ENCODE peak calls at places on chromosome 2, in eight cellular contexts. One of them, this sample, is unnamed.

GRCh38 chr2:97011977-97012569 is 25.7 kb upstream of the FAM178B start:
- DNase-seq in AG10803: peak; percentile 75
- DNase-seq in GM23338: peak; percentile 69
- DNase-seq in H9: no peak
- DNase-seq in stimulated activated CD4-positive, alpha-beta T cell treated with anti-CD3 and anti-CD28 coated beads, Interleukin-15, amount 100 ng/mL, for 1 hour: no peak
- DNase-seq in cardiac muscle cell: peak; percentile 52
- DNase-seq in progenitor cell of endocrine pancreas: no peak
- DNase-seq in stimulated activated naive CD4-positive, alpha-beta T cell: peak; percentile 63
- DNase-seq in this sample: peak; percentile 56

GRCh38 chr2:188570365-188570764 is 278.7 kb downstream of the GULP1 start:
- DNase-seq in AG10803: peak; percentile 13
- DNase-seq in cardiac muscle cell: no peak
- DNase-seq in stimulated activated CD4-positive, alpha-beta T cell treated with anti-CD3 and anti-CD28 coated beads, Interleukin-15, amount 100 ng/mL, for 1 hour: no peak
- DNase-seq in progenitor cell of endocrine pancreas: no peak
- DNase-seq in H9: no peak
- DNase-seq in GM23338: no peak
- DNase-seq in stimulated activated naive CD4-positive, alpha-beta T cell: no peak
- DNase-seq in this sample: no peak

GRCh38 chr2:176418768-176419167 is 149.5 kb downstream of the MTX2 start:
- DNase-seq in stimulated activated naive CD4-positive, alpha-beta T cell: no peak
- DNase-seq in stimulated activated CD4-positive, alpha-beta T cell treated with anti-CD3 and anti-CD28 coated beads, Interleukin-15, amount 100 ng/mL, for 1 hour: no peak
- DNase-seq in H9: no peak
- DNase-seq in GM23338: no peak
- DNase-seq in progenitor cell of endocrine pancreas: no peak
- DNase-seq in AG10803: peak; percentile 25
- DNase-seq in cardiac muscle cell: no peak
- DNase-seq in this sample: no peak

GRCh38 chr2:134602666-134603065 is 116.1 kb downstream of the TMEM163 start:
- DNase-seq in stimulated activated naive CD4-positive, alpha-beta T cell: no peak
- DNase-seq in progenitor cell of endocrine pancreas: no peak
- DNase-seq in H9: no peak
- DNase-seq in cardiac muscle cell: no peak
- DNase-seq in stimulated activated CD4-positive, alpha-beta T cell treated with anti-CD3 and anti-CD28 coated beads, Interleukin-15, amount 100 ng/mL, for 1 hour: no peak
- DNase-seq in AG10803: no peak
- DNase-seq in GM23338: no peak
- DNase-seq in this sample: no peak

GRCh38 chr2:239159476-239159911 is 241.3 kb downstream of the HDAC4 start:
- DNase-seq in cardiac muscle cell: no peak
- DNase-seq in H9: peak; percentile 10
- DNase-seq in stimulated activated CD4-positive, alpha-beta T cell treated with anti-CD3 and anti-CD28 coated beads, Interleukin-15, amount 100 ng/mL, for 1 hour: no peak
- DNase-seq in progenitor cell of endocrine pancreas: no peak
- DNase-seq in GM23338: no peak
- DNase-seq in AG10803: no peak
- DNase-seq in stimulated activated naive CD4-positive, alpha-beta T cell: no peak
- DNase-seq in this sample: no peak

GRCh38 chr2:51597086-51597485 is 565.2 kb upstream of the NRXN1 start:
- DNase-seq in AG10803: no peak
- DNase-seq in progenitor cell of endocrine pancreas: no peak
- DNase-seq in cardiac muscle cell: peak; percentile 2
- DNase-seq in stimulated activated naive CD4-positive, alpha-beta T cell: no peak
- DNase-seq in H9: no peak
- DNase-seq in GM23338: peak; percentile 51
- DNase-seq in stimulated activated CD4-positive, alpha-beta T cell treated with anti-CD3 and anti-CD28 coated beads, Interleukin-15, amount 100 ng/mL, for 1 hour: no peak
- DNase-seq in this sample: no peak

GRCh38 chr2:142880275-142880674 is 2.8 kb downstream of the KYNU start:
- DNase-seq in progenitor cell of endocrine pancreas: no peak
- DNase-seq in H9: no peak
- DNase-seq in AG10803: peak; percentile 58
- DNase-seq in GM23338: no peak
- DNase-seq in stimulated activated naive CD4-positive, alpha-beta T cell: no peak
- DNase-seq in cardiac muscle cell: no peak
- DNase-seq in stimulated activated CD4-positive, alpha-beta T cell treated with anti-CD3 and anti-CD28 coated beads, Interleukin-15, amount 100 ng/mL, for 1 hour: no peak
- DNase-seq in this sample: no peak

GRCh38 chr2:141611143-141611571 is 519.7 kb downstream of the LRP1B start:
- DNase-seq in progenitor cell of endocrine pancreas: no peak
- DNase-seq in H9: no peak
- DNase-seq in AG10803: no peak
- DNase-seq in stimulated activated naive CD4-positive, alpha-beta T cell: no peak
- DNase-seq in stimulated activated CD4-positive, alpha-beta T cell treated with anti-CD3 and anti-CD28 coated beads, Interleukin-15, amount 100 ng/mL, for 1 hour: no peak
- DNase-seq in cardiac muscle cell: no peak
- DNase-seq in GM23338: peak; percentile 88
- DNase-seq in this sample: no peak

GRCh38 chr2:95382686-95383634 is 19.5 kb upstream of the FAHD2A start:
- DNase-seq in stimulated activated CD4-positive, alpha-beta T cell treated with anti-CD3 and anti-CD28 coated beads, Interleukin-15, amount 100 ng/mL, for 1 hour: no peak
- DNase-seq in AG10803: no peak
- DNase-seq in stimulated activated naive CD4-positive, alpha-beta T cell: no peak
- DNase-seq in progenitor cell of endocrine pancreas: no peak
- DNase-seq in H9: no peak
- DNase-seq in GM23338: no peak
- DNase-seq in cardiac muscle cell: no peak
- DNase-seq in this sample: no peak

GRCh38 chr2:98507461-98507860 is 62.8 kb downstream of the INPP4A start:
- DNase-seq in stimulated activated naive CD4-positive, alpha-beta T cell: no peak
- DNase-seq in GM23338: no peak
- DNase-seq in H9: no peak
- DNase-seq in AG10803: no peak
- DNase-seq in stimulated activated CD4-positive, alpha-beta T cell treated with anti-CD3 and anti-CD28 coated beads, Interleukin-15, amount 100 ng/mL, for 1 hour: no peak
- DNase-seq in progenitor cell of endocrine pancreas: no peak
- DNase-seq in cardiac muscle cell: no peak
- DNase-seq in this sample: no peak

GRCh38 chr2:1867141-1867540 is 122.8 kb upstream of the PXDN start:
- DNase-seq in cardiac muscle cell: no peak
- DNase-seq in GM23338: no peak
- DNase-seq in AG10803: no peak
- DNase-seq in stimulated activated CD4-positive, alpha-beta T cell treated with anti-CD3 and anti-CD28 coated beads, Interleukin-15, amount 100 ng/mL, for 1 hour: no peak
- DNase-seq in stimulated activated naive CD4-positive, alpha-beta T cell: no peak
- DNase-seq in H9: no peak
- DNase-seq in progenitor cell of endocrine pancreas: no peak
- DNase-seq in this sample: no peak

GRCh38 chr2:62501794-62502500 is 4.0 kb downstream of the TMEM17 start:
- DNase-seq in stimulated activated naive CD4-positive, alpha-beta T cell: no peak
- DNase-seq in progenitor cell of endocrine pancreas: no peak
- DNase-seq in cardiac muscle cell: no peak
- DNase-seq in GM23338: no peak
- DNase-seq in stimulated activated CD4-positive, alpha-beta T cell treated with anti-CD3 and anti-CD28 coated beads, Interleukin-15, amount 100 ng/mL, for 1 hour: no peak
- DNase-seq in H9: no peak
- DNase-seq in AG10803: peak; percentile 82
- DNase-seq in this sample: no peak

GRCh38 chr2:118130385-118130784 is 42.1 kb downstream of the INSIG2 start:
- DNase-seq in AG10803: peak; percentile 6
- DNase-seq in cardiac muscle cell: no peak
- DNase-seq in stimulated activated CD4-positive, alpha-beta T cell treated with anti-CD3 and anti-CD28 coated beads, Interleukin-15, amount 100 ng/mL, for 1 hour: no peak
- DNase-seq in stimulated activated naive CD4-positive, alpha-beta T cell: no peak
- DNase-seq in H9: no peak
- DNase-seq in GM23338: no peak
- DNase-seq in progenitor cell of endocrine pancreas: no peak
- DNase-seq in this sample: no peak

GRCh38 chr2:31079665-31080064 is 58.6 kb downstream of the GALNT14 start:
- DNase-seq in stimulated activated CD4-positive, alpha-beta T cell treated with anti-CD3 and anti-CD28 coated beads, Interleukin-15, amount 100 ng/mL, for 1 hour: no peak
- DNase-seq in H9: peak; percentile 75
- DNase-seq in progenitor cell of endocrine pancreas: peak; percentile 28
- DNase-seq in cardiac muscle cell: peak; percentile 62
- DNase-seq in stimulated activated naive CD4-positive, alpha-beta T cell: no peak
- DNase-seq in AG10803: no peak
- DNase-seq in GM23338: peak; percentile 75
- DNase-seq in this sample: no peak

GRCh38 chr2:175926272-175926671 is 75.8 kb downstream of the LNPK start:
- DNase-seq in stimulated activated CD4-positive, alpha-beta T cell treated with anti-CD3 and anti-CD28 coated beads, Interleukin-15, amount 100 ng/mL, for 1 hour: no peak
- DNase-seq in stimulated activated naive CD4-positive, alpha-beta T cell: no peak
- DNase-seq in GM23338: no peak
- DNase-seq in AG10803: peak; percentile 82
- DNase-seq in progenitor cell of endocrine pancreas: no peak
- DNase-seq in cardiac muscle cell: no peak
- DNase-seq in H9: no peak
- DNase-seq in this sample: no peak

GRCh38 chr2:106944220-106944619 is 58.3 kb upstream of the ST6GAL2 start:
- DNase-seq in stimulated activated naive CD4-positive, alpha-beta T cell: no peak
- DNase-seq in H9: no peak
- DNase-seq in AG10803: peak; percentile 74
- DNase-seq in progenitor cell of endocrine pancreas: no peak
- DNase-seq in stimulated activated CD4-positive, alpha-beta T cell treated with anti-CD3 and anti-CD28 coated beads, Interleukin-15, amount 100 ng/mL, for 1 hour: no peak
- DNase-seq in cardiac muscle cell: no peak
- DNase-seq in GM23338: no peak
- DNase-seq in this sample: no peak

GRCh38 chr2:104853926-104854506 is at the start of gene POU3F3:
- DNase-seq in stimulated activated naive CD4-positive, alpha-beta T cell: peak; percentile 27
- DNase-seq in stimulated activated CD4-positive, alpha-beta T cell treated with anti-CD3 and anti-CD28 coated beads, Interleukin-15, amount 100 ng/mL, for 1 hour: peak; percentile 30
- DNase-seq in cardiac muscle cell: peak; percentile 87
- DNase-seq in progenitor cell of endocrine pancreas: no peak
- DNase-seq in AG10803: peak; percentile 30
- DNase-seq in H9: peak; percentile 99
- DNase-seq in GM23338: peak; percentile 99
- DNase-seq in this sample: peak; percentile 27

GRCh38 chr2:127735537-127736399 is 34.5 kb downstream of the SFT2D3 start:
- DNase-seq in AG10803: peak; percentile 31
- DNase-seq in stimulated activated naive CD4-positive, alpha-beta T cell: no peak
- DNase-seq in cardiac muscle cell: no peak
- DNase-seq in GM23338: no peak
- DNase-seq in progenitor cell of endocrine pancreas: no peak
- DNase-seq in stimulated activated CD4-positive, alpha-beta T cell treated with anti-CD3 and anti-CD28 coated beads, Interleukin-15, amount 100 ng/mL, for 1 hour: no peak
- DNase-seq in H9: no peak
- DNase-seq in this sample: no peak

GRCh38 chr2:233965032-233965614 is 48.0 kb downstream of the TRPM8 start:
- DNase-seq in stimulated activated CD4-positive, alpha-beta T cell treated with anti-CD3 and anti-CD28 coated beads, Interleukin-15, amount 100 ng/mL, for 1 hour: no peak
- DNase-seq in AG10803: no peak
- DNase-seq in cardiac muscle cell: no peak
- DNase-seq in GM23338: no peak
- DNase-seq in progenitor cell of endocrine pancreas: no peak
- DNase-seq in H9: no peak
- DNase-seq in stimulated activated naive CD4-positive, alpha-beta T cell: no peak
- DNase-seq in this sample: no peak

GRCh38 chr2:207868855-207869596 is 99.3 kb upstream of the FZD5 start:
- DNase-seq in stimulated activated naive CD4-positive, alpha-beta T cell: no peak
- DNase-seq in H9: no peak
- DNase-seq in cardiac muscle cell: no peak
- DNase-seq in GM23338: no peak
- DNase-seq in AG10803: no peak
- DNase-seq in stimulated activated CD4-positive, alpha-beta T cell treated with anti-CD3 and anti-CD28 coated beads, Interleukin-15, amount 100 ng/mL, for 1 hour: no peak
- DNase-seq in progenitor cell of endocrine pancreas: no peak
- DNase-seq in this sample: no peak

GRCh38 chr2:65049010-65049639 is 7.1 kb upstream of the CEP68 start:
- DNase-seq in stimulated activated CD4-positive, alpha-beta T cell treated with anti-CD3 and anti-CD28 coated beads, Interleukin-15, amount 100 ng/mL, for 1 hour: no peak
- DNase-seq in GM23338: peak; percentile 80
- DNase-seq in progenitor cell of endocrine pancreas: no peak
- DNase-seq in H9: peak; percentile 66
- DNase-seq in cardiac muscle cell: no peak
- DNase-seq in stimulated activated naive CD4-positive, alpha-beta T cell: no peak
- DNase-seq in AG10803: no peak
- DNase-seq in this sample: no peak

GRCh38 chr2:37507703-37508102 is 163.3 kb downstream of the QPCT start:
- DNase-seq in H9: no peak
- DNase-seq in progenitor cell of endocrine pancreas: no peak
- DNase-seq in stimulated activated CD4-positive, alpha-beta T cell treated with anti-CD3 and anti-CD28 coated beads, Interleukin-15, amount 100 ng/mL, for 1 hour: no peak
- DNase-seq in GM23338: no peak
- DNase-seq in stimulated activated naive CD4-positive, alpha-beta T cell: no peak
- DNase-seq in AG10803: no peak
- DNase-seq in cardiac muscle cell: no peak
- DNase-seq in this sample: no peak

GRCh38 chr2:74712223-74713053 is 58.4 kb downstream of the SEMA4F start:
- DNase-seq in stimulated activated naive CD4-positive, alpha-beta T cell: no peak
- DNase-seq in stimulated activated CD4-positive, alpha-beta T cell treated with anti-CD3 and anti-CD28 coated beads, Interleukin-15, amount 100 ng/mL, for 1 hour: no peak
- DNase-seq in AG10803: no peak
- DNase-seq in cardiac muscle cell: no peak
- DNase-seq in GM23338: no peak
- DNase-seq in progenitor cell of endocrine pancreas: no peak
- DNase-seq in H9: no peak
- DNase-seq in this sample: no peak

GRCh38 chr2:196649202-196649601 is 9.7 kb downstream of the CCDC150 start:
- DNase-seq in stimulated activated CD4-positive, alpha-beta T cell treated with anti-CD3 and anti-CD28 coated beads, Interleukin-15, amount 100 ng/mL, for 1 hour: no peak
- DNase-seq in GM23338: no peak
- DNase-seq in cardiac muscle cell: no peak
- DNase-seq in AG10803: no peak
- DNase-seq in H9: no peak
- DNase-seq in progenitor cell of endocrine pancreas: no peak
- DNase-seq in stimulated activated naive CD4-positive, alpha-beta T cell: no peak
- DNase-seq in this sample: no peak

GRCh38 chr2:151853070-151853758 is 25.0 kb upstream of the ARL5A start:
- DNase-seq in GM23338: no peak
- DNase-seq in progenitor cell of endocrine pancreas: no peak
- DNase-seq in AG10803: no peak
- DNase-seq in H9: no peak
- DNase-seq in stimulated activated naive CD4-positive, alpha-beta T cell: no peak
- DNase-seq in stimulated activated CD4-positive, alpha-beta T cell treated with anti-CD3 and anti-CD28 coated beads, Interleukin-15, amount 100 ng/mL, for 1 hour: no peak
- DNase-seq in cardiac muscle cell: no peak
- DNase-seq in this sample: no peak

GRCh38 chr2:74917702-74918619 is 40.5 kb upstream of the POLE4 start:
- DNase-seq in progenitor cell of endocrine pancreas: no peak
- DNase-seq in H9: no peak
- DNase-seq in GM23338: peak; percentile 34
- DNase-seq in stimulated activated CD4-positive, alpha-beta T cell treated with anti-CD3 and anti-CD28 coated beads, Interleukin-15, amount 100 ng/mL, for 1 hour: no peak
- DNase-seq in cardiac muscle cell: peak; percentile 44
- DNase-seq in AG10803: peak; percentile 74
- DNase-seq in stimulated activated naive CD4-positive, alpha-beta T cell: no peak
- DNase-seq in this sample: no peak

GRCh38 chr2:130917006-130917688 is 80.4 kb downstream of the ARHGEF4 start:
- DNase-seq in stimulated activated CD4-positive, alpha-beta T cell treated with anti-CD3 and anti-CD28 coated beads, Interleukin-15, amount 100 ng/mL, for 1 hour: no peak
- DNase-seq in GM23338: peak; percentile 19
- DNase-seq in cardiac muscle cell: no peak
- DNase-seq in progenitor cell of endocrine pancreas: no peak
- DNase-seq in H9: no peak
- DNase-seq in stimulated activated naive CD4-positive, alpha-beta T cell: no peak
- DNase-seq in AG10803: no peak
- DNase-seq in this sample: no peak

GRCh38 chr2:170739048-170739447 is 23.9 kb downstream of the SP5 start:
- DNase-seq in cardiac muscle cell: no peak
- DNase-seq in progenitor cell of endocrine pancreas: no peak
- DNase-seq in H9: no peak
- DNase-seq in AG10803: peak; percentile 95
- DNase-seq in GM23338: no peak
- DNase-seq in stimulated activated CD4-positive, alpha-beta T cell treated with anti-CD3 and anti-CD28 coated beads, Interleukin-15, amount 100 ng/mL, for 1 hour: no peak
- DNase-seq in stimulated activated naive CD4-positive, alpha-beta T cell: no peak
- DNase-seq in this sample: no peak

GRCh38 chr2:120772261-120772660 is 36.6 kb downstream of the GLI2 start:
- DNase-seq in stimulated activated CD4-positive, alpha-beta T cell treated with anti-CD3 and anti-CD28 coated beads, Interleukin-15, amount 100 ng/mL, for 1 hour: no peak
- DNase-seq in cardiac muscle cell: no peak
- DNase-seq in AG10803: no peak
- DNase-seq in stimulated activated naive CD4-positive, alpha-beta T cell: no peak
- DNase-seq in H9: no peak
- DNase-seq in progenitor cell of endocrine pancreas: no peak
- DNase-seq in GM23338: no peak
- DNase-seq in this sample: no peak

GRCh38 chr2:48479923-48480322 is 50.0 kb upstream of the STON1 start:
- DNase-seq in H9: no peak
- DNase-seq in cardiac muscle cell: no peak
- DNase-seq in stimulated activated naive CD4-positive, alpha-beta T cell: no peak
- DNase-seq in progenitor cell of endocrine pancreas: no peak
- DNase-seq in GM23338: no peak
- DNase-seq in stimulated activated CD4-positive, alpha-beta T cell treated with anti-CD3 and anti-CD28 coated beads, Interleukin-15, amount 100 ng/mL, for 1 hour: no peak
- DNase-seq in AG10803: no peak
- DNase-seq in this sample: no peak